ENCODE peak calls at places on chromosomes 12 and 14, in seven cellular contexts. L is stomach, Z is uterus, E is heart left ventricle, S is prostate gland, N is sigmoid colon, Y is ovary. Q is an unnamed sample.
A peak's percentile ranks its signal among the peaks of the same experiment; 100 is the strongest.

GRCh38 chr12:65327207-65328076 is 49.0 kb downstream of the MSRB3 start:
- DNase-seq in L (no peak), S (no peak), Z (peak; percentile 27), E (no peak), Y (peak; percentile 28), N (peak; percentile 73), Q (no peak)

GRCh38 chr12:110234197-110235154 is 46.6 kb upstream of the ATP2A2 start:
- DNase-seq in Z (no peak), E (no peak), S (no peak), N (no peak), Y (no peak), L (no peak), Q (no peak)

GRCh38 chr14:84797326-84797725 is 732.6 kb upstream of the FLRT2 start:
- DNase-seq in N (no peak), S (no peak), E (no peak), Y (no peak), Z (no peak), L (no peak), Q (no peak)

GRCh38 chr12:77131977-77132490 is 66.7 kb upstream of the E2F7 start:
- DNase-seq in E (no peak), L (no peak), N (no peak), S (no peak), Z (no peak), Y (no peak), Q (no peak)

GRCh38 chr14:20343855-20344205 is 395 bp downstream of the PARP2 start:
- DNase-seq in Z (no peak), N (no peak), Y (no peak), S (no peak), E (no peak), L (no peak), Q (no peak)

GRCh38 chr12:42666671-42667243 is 77.2 kb upstream of the PRICKLE1 start:
- DNase-seq in N (no peak), L (peak; percentile 49), Z (no peak), E (no peak), S (no peak), Y (no peak), Q (no peak)

GRCh38 chr14:52304248-52304904 is 9.7 kb upstream of the PTGER2 start:
- DNase-seq in Z (no peak), Y (no peak), N (no peak), E (no peak), L (no peak), S (no peak), Q (no peak)

GRCh38 chr14:81005540-81006228 is 50.3 kb downstream of the TSHR start:
- DNase-seq in S (no peak), E (no peak), Z (no peak), Y (no peak), N (no peak), L (no peak), Q (no peak)

GRCh38 chr12:884746-885414 is 64.6 kb downstream of the RAD52 start:
- DNase-seq in S (no peak), N (no peak), L (no peak), E (no peak), Y (no peak), Z (no peak), Q (no peak)

GRCh38 chr12:880656-881055 is 68.8 kb downstream of the RAD52 start:
- DNase-seq in Z (no peak), L (no peak), S (no peak), E (no peak), Y (no peak), N (no peak), Q (no peak)

GRCh38 chr12:885701-886100 is 63.8 kb downstream of the RAD52 start:
- DNase-seq in Y (no peak), S (no peak), N (no peak), Z (no peak), L (no peak), E (no peak), Q (no peak)

GRCh38 chr12:886206-886605 is 63.3 kb downstream of the RAD52 start:
- DNase-seq in S (no peak), E (no peak), Y (no peak), L (no peak), N (no peak), Z (no peak), Q (no peak)
- TF ChIP-seq POLR2A in S (no peak), E (no peak), Y (no peak), L (no peak), N (no peak), Z (no peak), Q (no peak)

DNA sequence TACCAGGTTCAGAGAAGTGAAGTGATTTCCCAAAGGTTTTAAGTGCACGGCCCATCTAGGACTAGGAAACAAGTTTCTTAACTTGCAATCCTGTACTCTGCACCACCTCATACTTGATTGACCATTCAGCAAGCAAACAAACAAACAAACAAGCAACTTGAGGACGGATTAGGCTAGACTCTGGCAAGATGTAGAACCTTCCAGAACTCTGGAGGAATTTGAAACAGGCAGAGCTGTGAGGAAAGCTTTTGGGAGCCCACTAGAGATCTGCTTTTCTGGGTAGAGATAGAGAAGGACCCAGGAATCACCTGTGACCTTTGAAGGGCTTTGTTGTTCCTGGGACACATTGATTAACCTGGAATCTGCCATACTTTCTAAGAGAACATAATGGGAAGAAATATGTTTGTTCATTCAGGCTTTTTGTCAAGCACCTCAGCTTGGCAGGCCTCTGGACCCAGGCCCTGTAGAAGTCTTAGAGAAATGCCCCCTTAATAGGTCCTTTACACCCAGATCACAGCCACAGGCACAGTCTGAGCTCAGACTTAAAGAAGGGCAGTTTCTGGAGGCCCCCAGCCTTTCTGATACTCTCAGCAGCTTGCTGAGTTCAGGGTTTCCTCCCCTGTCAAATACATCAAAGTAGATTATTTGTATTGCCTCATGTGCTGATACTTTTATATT is 834 bp upstream of the SENP1 start:
- DNase-seq in E (no peak), S (no peak), N (no peak), L (no peak), Y (no peak), Z (no peak), Q (no peak)
- H3K27ac ChIP-seq in E (peak overlapping the region; percentile 97), S (peak overlapping the region; percentile 89), N (peak overlapping the region; percentile 89), L (peak overlapping the region; percentile 91), Y (peak overlapping the region; percentile 85), Z (peak overlapping the region; percentile 91), Q (peak overlapping the region; percentile 85)

GRCh38 chr14:23550131-23550826 is 1.3 kb downstream of the ZFHX2 start:
- DNase-seq in Y (no peak), N (no peak), L (no peak), E (no peak), Z (no peak), S (no peak), Q (no peak)
- H3K4me1 ChIP-seq in Y (peaks cover 3% of the 10 kb centered on the region), N (peaks cover 23% of the 10 kb centered on the region), L (peaks cover 24% of the 10 kb centered on the region), E (peaks cover 24% of the 10 kb centered on the region), Z (no peaks in the 10 kb centered on the region), S (no peaks in the 10 kb centered on the region), Q (no peaks in the 10 kb centered on the region)

GRCh38 chr12:6457220-6457945 is 5.5 kb downstream of the TAPBPL start:
- DNase-seq in L (no peak), Y (no peak), N (no peak), Z (no peak), E (no peak), S (no peak), Q (no peak)
- TF ChIP-seq POLR2A in L (no peak), Y (no peak), N (no peak), Z (no peak), E (no peak), S (no peak), Q (no peak)

GRCh38 chr14:94864421-94865195 is 94.7 kb upstream of the GSC start:
- DNase-seq in N (no peak), Z (no peak), L (no peak), Y (no peak), E (no peak), S (no peak), Q (no peak)
- H3K27ac ChIP-seq in N (no peak overlapping the region), Z (no peak overlapping the region), L (no peak overlapping the region), Y (no peak overlapping the region), E (no peak overlapping the region), S (no peak overlapping the region), Q (no peak overlapping the region)

Q was measured in adrenal gland.